ENCODE peak calls at places on chromosomes 4 and X, in four cellular contexts. Z, P, G and R are unnamed samples. For H3K36me3, the result is how much of the 10 kb centered on the place peaks cover.

GRCh38 chr4:24657768-24658617 is 73.6 kb upstream of the DHX15 start:
- DNase-seq in P (no peak), G (no peak), Z (peak), R (peak)

GRCh38 chr4:140326395-140326993 is 47.0 kb upstream of the SCOC start:
- DNase-seq in Z (peak), P (no peak), G (no peak), R (no peak)

GRCh38 chrX:134715930-134716619 is 57.8 kb upstream of the PLAC1 start:
- DNase-seq in P (no peak), Z (no peak), G (peak), R (no peak)

GRCh38 chr4:113404846-113405245 is 355.4 kb downstream of the ANK2 start:
- DNase-seq in P (no peak), Z (no peak), G (no peak), R (no peak)

GRCh38 chrX:1537031-1537715 is at the start of gene P2RY8:
- DNase-seq in P (peak), Z (no peak), G (no peak), R (peak)

GRCh38 chr4:144666539-144667175 is 20.7 kb downstream of the HHIP start:
- DNase-seq in G (no peak), P (no peak), Z (peak), R (no peak)

GRCh38 chrX:132488092-132488749 is 617 bp downstream of the MBNL3 start:
- DNase-seq in Z (peak), P (peak), G (no peak), R (no peak)

GRCh38 chrX:111914398-111915092 is 38.6 kb downstream of the TRPC5OS start:
- DNase-seq in P (no peak), Z (peak), G (no peak), R (no peak)

GRCh38 chr4:43776371-43776770 is 672.2 kb downstream of the KCTD8 start:
- DNase-seq in G (no peak), P (no peak), Z (peak), R (no peak)

GRCh38 chr4:20256381-20256881 is 4.7 kb downstream of the SLIT2 start:
- DNase-seq in Z (no peak), G (no peak), P (no peak), R (no peak)

GRCh38 chr4:113835005-113835404 is 73.5 kb upstream of the CAMK2D start:
- DNase-seq in P (no peak), Z (peak), G (no peak), R (no peak)

GRCh38 chr4:2400841-2401609 is 17.4 kb downstream of the ZFYVE28 start:
- DNase-seq in G (no peak), Z (no peak), P (no peak), R (no peak)

GRCh38 chr4:53376900-53377299 is 541 bp upstream of the FIP1L1 start:
- DNase-seq in G (no peak), P (no peak), Z (no peak), R (no peak)

GRCh38 chr4:6448476-6449170 is 23.8 kb downstream of the PPP2R2C start:
- DNase-seq in G (no peak), Z (no peak), P (no peak), R (no peak)

GRCh38 chr4:89111833-89112563 is 665 bp downstream of the TIGD2 start:
- DNase-seq in G (no peak), P (no peak), Z (peak), R (no peak)

GRCh38 chr4:174236359-174236758 is 47.1 kb downstream of the FBXO8 start:
- DNase-seq in Z (no peak), G (no peak), P (no peak), R (no peak)
- H3K36me3 ChIP-seq in Z (under half), G (under half), P (under half), R (under half)

GRCh38 chr4:1328267-1329155 is 18.5 kb upstream of the UVSSA start:
- DNase-seq in Z (no peak), P (no peak), G (no peak), R (peak)

GRCh38 chr4:1327526-1328266 is 19.3 kb upstream of the UVSSA start:
- DNase-seq in P (no peak), G (no peak), Z (no peak), R (peak)

GRCh38 chr4:1325681-1326635 is 21.1 kb upstream of the UVSSA start:
- DNase-seq in G (no peak), P (no peak), Z (no peak), R (peak)

GRCh38 chr4:1325176-1325480 is 21.9 kb upstream of the UVSSA start:
- DNase-seq in P (no peak), G (no peak), Z (no peak), R (peak)

DNA sequence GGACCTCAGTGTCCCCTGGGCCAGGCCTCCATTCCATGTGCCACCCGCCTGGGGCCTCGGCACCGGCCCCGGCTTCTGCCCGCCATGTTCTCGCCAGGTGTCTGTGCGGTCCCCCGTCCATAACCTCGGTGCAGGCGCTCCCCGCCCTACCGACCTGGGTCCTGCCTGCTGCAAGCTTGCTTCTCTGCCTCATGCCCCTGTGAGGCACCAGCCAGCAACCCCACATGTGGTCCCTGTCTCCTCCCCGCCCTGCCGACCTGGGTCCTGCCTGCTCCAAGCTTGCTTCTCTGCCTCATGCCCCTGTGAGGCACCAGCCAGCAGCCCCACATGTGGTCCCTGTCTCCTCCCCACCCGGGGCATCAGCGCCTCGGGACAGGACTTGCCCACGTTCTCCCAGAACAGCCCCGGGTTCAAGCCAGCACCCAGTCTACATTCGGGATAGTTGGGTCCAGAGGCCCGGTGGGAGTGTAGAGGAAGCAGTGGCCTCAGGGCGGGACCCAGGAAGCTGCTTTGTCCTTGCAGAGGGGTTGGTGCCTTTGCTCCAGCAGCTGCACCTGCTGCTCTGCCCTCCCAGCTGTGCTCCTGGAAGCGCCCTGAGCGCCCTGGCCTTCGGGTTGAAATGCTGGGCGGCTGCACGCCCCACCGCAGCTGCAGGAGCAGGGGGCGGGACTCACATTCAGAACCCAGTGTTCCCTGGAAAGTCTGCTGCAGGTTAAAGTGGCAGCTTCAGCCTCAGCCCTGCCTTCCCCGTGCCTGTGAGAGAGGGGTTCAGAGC is 20.1 kb upstream of the UVSSA start:
- DNase-seq in Z (no peak), G (no peak), P (no peak), R (peak)
- H3K36me3 ChIP-seq in Z (half or more), G (under half), P (under half), R (under half)

DNA sequence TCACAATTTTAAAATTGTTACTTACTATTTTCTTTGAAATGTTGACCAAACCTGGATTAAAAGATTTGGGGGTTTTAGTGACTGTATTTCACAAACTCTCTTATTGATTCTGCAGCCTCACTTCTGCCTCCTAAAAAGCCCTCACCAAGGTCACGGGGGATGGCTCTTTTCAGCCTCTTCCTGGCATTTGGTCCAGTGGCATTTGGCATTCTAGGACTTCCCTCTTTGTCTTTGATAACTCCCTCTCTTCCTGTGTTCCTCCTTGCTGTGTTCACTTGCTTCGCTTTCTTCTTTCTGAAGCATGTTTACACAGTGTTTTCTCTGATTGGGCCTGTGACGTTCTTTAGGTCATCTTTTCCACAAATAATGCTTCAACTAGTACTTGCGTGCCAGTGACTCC is 21.5 kb downstream of the PKD2 start:
- DNase-seq in Z (no peak), P (no peak), G (no peak), R (no peak)
- H3K36me3 ChIP-seq in Z (under half), P (under half), G (under half), R (under half)

GRCh38 chr4:169716677-169717076 is 41.1 kb downstream of the HPF1 start:
- DNase-seq in G (no peak), P (no peak), Z (no peak), R (no peak)
- H3K36me3 ChIP-seq in G (under half), P (under half), Z (under half), R (under half)

GRCh38 chr4:78510681-78511080 is 40.9 kb upstream of the ANXA3 start:
- DNase-seq in G (no peak), P (no peak), Z (no peak), R (no peak)

GRCh38 chr4:78513411-78513975 is 38.1 kb upstream of the ANXA3 start:
- DNase-seq in P (no peak), G (no peak), Z (no peak), R (no peak)

GRCh38 chr4:78509030-78509429 is 42.5 kb upstream of the ANXA3 start:
- DNase-seq in G (no peak), Z (no peak), P (no peak), R (no peak)

GRCh38 chr4:78512357-78512920 is 39.1 kb upstream of the ANXA3 start:
- DNase-seq in P (no peak), G (no peak), Z (no peak), R (no peak)

DNA sequence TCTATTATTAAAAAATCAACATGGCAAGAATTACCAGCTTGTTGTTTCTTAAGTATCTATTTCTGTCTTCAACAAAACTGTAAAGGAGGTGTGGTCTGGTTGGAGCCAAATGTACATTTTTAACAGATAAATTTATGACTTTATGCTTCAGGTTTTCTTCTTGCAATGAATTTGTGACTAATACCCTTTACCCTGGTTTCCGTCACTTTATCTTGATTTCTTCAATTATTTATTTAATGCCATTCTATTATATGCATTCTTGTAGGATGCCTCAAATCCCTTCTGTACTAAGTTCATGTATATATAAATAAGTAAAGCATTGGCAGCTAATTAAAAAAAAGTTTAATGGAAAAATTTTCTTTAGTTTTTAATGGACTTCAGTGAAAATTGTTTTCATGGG is 41.5 kb upstream of the ANXA3 start:
- DNase-seq in G (no peak), Z (no peak), P (no peak), R (no peak)
- H3K36me3 ChIP-seq in G (under half), Z (under half), P (under half), R (under half)